ENCODE peak calls at places on chromosomes 16 and 17, in six cellular contexts. One of them, this sample, is unnamed.

GRCh38 chr17:49455226-49455968 is 39.7 kb upstream of the NGFR start:
- DNase-seq in adrenal gland: no peak
- DNase-seq in NT2/D1: no peak
- DNase-seq in left lung: no peak
- DNase-seq in CD4-positive, CD25-positive, alpha-beta regulatory T cell: no peak
- DNase-seq in CD8-positive, alpha-beta memory T cell: no peak
- DNase-seq in this sample: no peak

GRCh38 chr16:46833465-46833810 is 2.5 kb upstream of the C16orf87 start:
- DNase-seq in adrenal gland: no peak
- DNase-seq in CD8-positive, alpha-beta memory T cell: no peak
- DNase-seq in CD4-positive, CD25-positive, alpha-beta regulatory T cell: no peak
- DNase-seq in left lung: no peak
- DNase-seq in NT2/D1: no peak
- DNase-seq in this sample: no peak

GRCh38 chr17:10292057-10292931 is 80.5 kb downstream of the MYH13 start:
- DNase-seq in CD8-positive, alpha-beta memory T cell: no peak
- DNase-seq in CD4-positive, CD25-positive, alpha-beta regulatory T cell: peak
- DNase-seq in NT2/D1: no peak
- DNase-seq in left lung: no peak
- DNase-seq in adrenal gland: no peak
- DNase-seq in this sample: peak

GRCh38 chr16:6124136-6124535 is 1026.5 kb upstream of the EEF2KMT start:
- DNase-seq in CD4-positive, CD25-positive, alpha-beta regulatory T cell: no peak
- DNase-seq in adrenal gland: no peak
- DNase-seq in CD8-positive, alpha-beta memory T cell: no peak
- DNase-seq in left lung: no peak
- DNase-seq in NT2/D1: peak
- DNase-seq in this sample: no peak

GRCh38 chr17:36948717-36949460 is at the start of gene AATF:
- DNase-seq in adrenal gland: peak
- DNase-seq in NT2/D1: peak
- DNase-seq in CD8-positive, alpha-beta memory T cell: peak
- DNase-seq in CD4-positive, CD25-positive, alpha-beta regulatory T cell: peak
- DNase-seq in left lung: peak
- DNase-seq in this sample: peak

GRCh38 chr16:53775821-53776431 is 72.0 kb downstream of the FTO start:
- DNase-seq in CD8-positive, alpha-beta memory T cell: no peak
- DNase-seq in NT2/D1: peak
- DNase-seq in CD4-positive, CD25-positive, alpha-beta regulatory T cell: no peak
- DNase-seq in adrenal gland: peak
- DNase-seq in left lung: peak
- DNase-seq in this sample: no peak

GRCh38 chr16:75911896-75912295 is 185.6 kb upstream of the CPHXL start:
- DNase-seq in NT2/D1: no peak
- DNase-seq in adrenal gland: no peak
- DNase-seq in CD8-positive, alpha-beta memory T cell: no peak
- DNase-seq in left lung: no peak
- DNase-seq in CD4-positive, CD25-positive, alpha-beta regulatory T cell: no peak
- DNase-seq in this sample: no peak

GRCh38 chr17:19485800-19486340 is 47.8 kb upstream of the SLC47A1 start:
- DNase-seq in CD4-positive, CD25-positive, alpha-beta regulatory T cell: no peak
- DNase-seq in adrenal gland: no peak
- DNase-seq in CD8-positive, alpha-beta memory T cell: no peak
- DNase-seq in NT2/D1: no peak
- DNase-seq in left lung: no peak
- DNase-seq in this sample: no peak

GRCh38 chr16:56946767-56947603 is 14.8 kb upstream of the CETP start:
- DNase-seq in left lung: no peak
- DNase-seq in NT2/D1: no peak
- DNase-seq in CD4-positive, CD25-positive, alpha-beta regulatory T cell: no peak
- DNase-seq in adrenal gland: no peak
- DNase-seq in CD8-positive, alpha-beta memory T cell: no peak
- DNase-seq in this sample: no peak

GRCh38 chr17:17289701-17290100 is 8.7 kb upstream of the COPS3 start:
- DNase-seq in NT2/D1: no peak
- DNase-seq in CD8-positive, alpha-beta memory T cell: no peak
- DNase-seq in CD4-positive, CD25-positive, alpha-beta regulatory T cell: no peak
- DNase-seq in adrenal gland: no peak
- DNase-seq in left lung: no peak
- DNase-seq in this sample: no peak

GRCh38 chr17:56675876-56676660 is 82.6 kb downstream of the NOG start:
- DNase-seq in NT2/D1: no peak
- DNase-seq in CD8-positive, alpha-beta memory T cell: no peak
- DNase-seq in left lung: no peak
- DNase-seq in adrenal gland: no peak
- DNase-seq in CD4-positive, CD25-positive, alpha-beta regulatory T cell: no peak
- DNase-seq in this sample: peak

GRCh38 chr17:33200116-33200515 is 93.0 kb downstream of the ASIC2 start:
- DNase-seq in adrenal gland: no peak
- DNase-seq in CD4-positive, CD25-positive, alpha-beta regulatory T cell: no peak
- DNase-seq in left lung: no peak
- DNase-seq in CD8-positive, alpha-beta memory T cell: no peak
- DNase-seq in NT2/D1: no peak
- DNase-seq in this sample: no peak

GRCh38 chr17:79781691-79782575 is 4.0 kb downstream of the CBX2 start:
- DNase-seq in CD8-positive, alpha-beta memory T cell: no peak
- DNase-seq in adrenal gland: no peak
- DNase-seq in NT2/D1: no peak
- DNase-seq in CD4-positive, CD25-positive, alpha-beta regulatory T cell: no peak
- DNase-seq in left lung: no peak
- DNase-seq in this sample: no peak

GRCh38 chr17:37884516-37884915 is 39.7 kb upstream of the TBC1D3K start:
- DNase-seq in left lung: no peak
- DNase-seq in CD4-positive, CD25-positive, alpha-beta regulatory T cell: no peak
- DNase-seq in adrenal gland: no peak
- DNase-seq in CD8-positive, alpha-beta memory T cell: no peak
- DNase-seq in NT2/D1: no peak
- DNase-seq in this sample: no peak

GRCh38 chr17:50959341-50959740 is 93.2 kb upstream of the TOB1 start:
- DNase-seq in left lung: no peak
- DNase-seq in CD8-positive, alpha-beta memory T cell: no peak
- DNase-seq in adrenal gland: no peak
- DNase-seq in CD4-positive, CD25-positive, alpha-beta regulatory T cell: no peak
- DNase-seq in NT2/D1: no peak
- DNase-seq in this sample: no peak

GRCh38 chr17:41965694-41966375 is 760 bp upstream of the CNP start:
- DNase-seq in CD4-positive, CD25-positive, alpha-beta regulatory T cell: peak
- DNase-seq in CD8-positive, alpha-beta memory T cell: peak
- DNase-seq in adrenal gland: peak
- DNase-seq in left lung: peak
- DNase-seq in NT2/D1: no peak
- DNase-seq in this sample: no peak

GRCh38 chr17:1742371-1743093 is at the start of gene SERPINF2:
- DNase-seq in CD4-positive, CD25-positive, alpha-beta regulatory T cell: no peak
- DNase-seq in CD8-positive, alpha-beta memory T cell: no peak
- DNase-seq in NT2/D1: no peak
- DNase-seq in adrenal gland: no peak
- DNase-seq in left lung: no peak
- DNase-seq in this sample: no peak

GRCh38 chr16:79329163-79329521 is 271.4 kb downstream of the MAF start:
- DNase-seq in adrenal gland: no peak
- DNase-seq in NT2/D1: no peak
- DNase-seq in left lung: no peak
- DNase-seq in CD4-positive, CD25-positive, alpha-beta regulatory T cell: no peak
- DNase-seq in CD8-positive, alpha-beta memory T cell: no peak
- DNase-seq in this sample: no peak

GRCh38 chr16:3716831-3717234 is 491 bp downstream of the TRAP1 start:
- DNase-seq in adrenal gland: peak
- DNase-seq in CD4-positive, CD25-positive, alpha-beta regulatory T cell: peak
- DNase-seq in CD8-positive, alpha-beta memory T cell: no peak
- DNase-seq in left lung: no peak
- DNase-seq in NT2/D1: no peak
- DNase-seq in this sample: no peak

GRCh38 chr17:27985306-27985705 is 57.2 kb upstream of the NLK start:
- DNase-seq in CD8-positive, alpha-beta memory T cell: no peak
- DNase-seq in adrenal gland: no peak
- DNase-seq in CD4-positive, CD25-positive, alpha-beta regulatory T cell: no peak
- DNase-seq in left lung: no peak
- DNase-seq in NT2/D1: no peak
- DNase-seq in this sample: no peak

GRCh38 chr16:64543401-64543800 is 578.5 kb downstream of the CDH11 start:
- DNase-seq in NT2/D1: no peak
- DNase-seq in left lung: no peak
- DNase-seq in CD4-positive, CD25-positive, alpha-beta regulatory T cell: no peak
- DNase-seq in adrenal gland: no peak
- DNase-seq in CD8-positive, alpha-beta memory T cell: no peak
- DNase-seq in this sample: peak

GRCh38 chr17:50918933-50919296 is 52.8 kb upstream of the TOB1 start:
- DNase-seq in adrenal gland: no peak
- DNase-seq in NT2/D1: no peak
- DNase-seq in left lung: no peak
- DNase-seq in CD8-positive, alpha-beta memory T cell: no peak
- DNase-seq in CD4-positive, CD25-positive, alpha-beta regulatory T cell: peak
- DNase-seq in this sample: no peak

GRCh38 chr17:38922538-38923291 is 2.7 kb upstream of the LASP1NB start:
- DNase-seq in left lung: no peak
- DNase-seq in adrenal gland: peak
- DNase-seq in NT2/D1: no peak
- DNase-seq in CD4-positive, CD25-positive, alpha-beta regulatory T cell: no peak
- DNase-seq in CD8-positive, alpha-beta memory T cell: no peak
- DNase-seq in this sample: no peak

GRCh38 chr16:89117975-89118289 is 24.3 kb downstream of the ACSF3 start:
- DNase-seq in CD4-positive, CD25-positive, alpha-beta regulatory T cell: no peak
- DNase-seq in NT2/D1: no peak
- DNase-seq in CD8-positive, alpha-beta memory T cell: no peak
- DNase-seq in left lung: peak
- DNase-seq in adrenal gland: peak
- DNase-seq in this sample: no peak

GRCh38 chr17:27106347-27106981 is 187.4 kb upstream of the WSB1 start:
- DNase-seq in CD8-positive, alpha-beta memory T cell: no peak
- DNase-seq in adrenal gland: no peak
- DNase-seq in NT2/D1: no peak
- DNase-seq in CD4-positive, CD25-positive, alpha-beta regulatory T cell: peak
- DNase-seq in left lung: no peak
- DNase-seq in this sample: no peak

GRCh38 chr17:50206604-50207293 is 5.3 kb upstream of the COL1A1 start:
- DNase-seq in NT2/D1: no peak
- DNase-seq in adrenal gland: no peak
- DNase-seq in CD4-positive, CD25-positive, alpha-beta regulatory T cell: no peak
- DNase-seq in left lung: peak
- DNase-seq in CD8-positive, alpha-beta memory T cell: no peak
- DNase-seq in this sample: no peak

GRCh38 chr17:699350-699749 is 15.3 kb downstream of the VPS53 start:
- DNase-seq in CD8-positive, alpha-beta memory T cell: no peak
- DNase-seq in NT2/D1: no peak
- DNase-seq in left lung: no peak
- DNase-seq in CD4-positive, CD25-positive, alpha-beta regulatory T cell: no peak
- DNase-seq in adrenal gland: no peak
- DNase-seq in this sample: no peak

DNA sequence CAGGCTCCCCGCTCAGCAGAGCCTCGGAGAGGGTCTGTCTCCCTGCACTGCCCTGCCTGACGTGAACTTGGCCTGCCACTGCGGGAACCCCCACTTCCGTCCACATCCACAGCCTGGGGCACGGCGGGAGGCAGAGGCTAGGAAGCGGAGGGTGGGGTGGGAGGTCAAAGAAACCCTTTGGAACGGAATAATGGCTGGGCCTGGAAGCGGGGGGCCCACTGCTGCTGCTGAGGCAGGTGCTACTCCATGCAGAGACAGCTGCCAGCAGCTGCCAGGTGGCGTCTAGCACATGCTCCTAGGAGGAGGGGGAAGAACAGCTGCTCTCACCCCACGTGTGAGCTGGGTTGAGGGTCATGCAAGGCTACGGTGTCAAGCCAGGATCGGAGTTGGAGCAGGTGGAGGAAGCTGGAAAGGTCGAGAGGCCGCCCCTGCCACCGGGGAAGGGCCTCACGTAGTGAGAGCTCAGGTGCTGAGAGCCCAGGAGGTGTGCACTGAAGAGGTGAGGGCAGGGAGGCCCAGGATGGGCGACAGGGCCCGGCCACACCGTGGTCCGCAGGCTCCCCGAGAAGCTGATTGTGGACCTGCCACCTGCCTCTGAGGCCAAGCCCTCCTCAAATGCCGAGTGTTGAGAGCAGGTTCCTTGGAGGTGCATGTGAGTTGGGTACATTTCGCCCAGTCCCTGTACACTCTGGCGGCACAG is 9.8 kb downstream of the FSCN2 start:
- DNase-seq in NT2/D1: no peak
- DNase-seq in CD8-positive, alpha-beta memory T cell: no peak
- DNase-seq in left lung: no peak
- DNase-seq in adrenal gland: no peak
- DNase-seq in CD4-positive, CD25-positive, alpha-beta regulatory T cell: no peak
- DNase-seq in this sample: no peak
- H3K4me3 ChIP-seq in NT2/D1: no peak
- H3K4me3 ChIP-seq in CD8-positive, alpha-beta memory T cell: no peak
- H3K4me3 ChIP-seq in left lung: no peak
- H3K4me3 ChIP-seq in adrenal gland: no peak
- H3K4me3 ChIP-seq in CD4-positive, CD25-positive, alpha-beta regulatory T cell: no peak
- H3K4me3 ChIP-seq in this sample: no peak

GRCh38 chr16:72788269-72788809 is 259.6 kb downstream of the ZFHX3 start:
- DNase-seq in left lung: no peak
- DNase-seq in adrenal gland: no peak
- DNase-seq in NT2/D1: no peak
- DNase-seq in CD4-positive, CD25-positive, alpha-beta regulatory T cell: no peak
- DNase-seq in CD8-positive, alpha-beta memory T cell: no peak
- DNase-seq in this sample: no peak
- H3K4me3 ChIP-seq in left lung: peak
- H3K4me3 ChIP-seq in adrenal gland: no peak
- H3K4me3 ChIP-seq in NT2/D1: peak
- H3K4me3 ChIP-seq in CD4-positive, CD25-positive, alpha-beta regulatory T cell: no peak
- H3K4me3 ChIP-seq in CD8-positive, alpha-beta memory T cell: no peak
- H3K4me3 ChIP-seq in this sample: no peak

GRCh38 chr17:11598274-11599221 is at the start of gene DNAH9:
- DNase-seq in CD4-positive, CD25-positive, alpha-beta regulatory T cell: peak
- DNase-seq in NT2/D1: peak
- DNase-seq in CD8-positive, alpha-beta memory T cell: no peak
- DNase-seq in adrenal gland: peak
- DNase-seq in left lung: peak
- DNase-seq in this sample: no peak
- H3K4me3 ChIP-seq in CD4-positive, CD25-positive, alpha-beta regulatory T cell: no peak
- H3K4me3 ChIP-seq in NT2/D1: peak
- H3K4me3 ChIP-seq in CD8-positive, alpha-beta memory T cell: no peak
- H3K4me3 ChIP-seq in adrenal gland: peak
- H3K4me3 ChIP-seq in left lung: peak
- H3K4me3 ChIP-seq in this sample: no peak

DNA sequence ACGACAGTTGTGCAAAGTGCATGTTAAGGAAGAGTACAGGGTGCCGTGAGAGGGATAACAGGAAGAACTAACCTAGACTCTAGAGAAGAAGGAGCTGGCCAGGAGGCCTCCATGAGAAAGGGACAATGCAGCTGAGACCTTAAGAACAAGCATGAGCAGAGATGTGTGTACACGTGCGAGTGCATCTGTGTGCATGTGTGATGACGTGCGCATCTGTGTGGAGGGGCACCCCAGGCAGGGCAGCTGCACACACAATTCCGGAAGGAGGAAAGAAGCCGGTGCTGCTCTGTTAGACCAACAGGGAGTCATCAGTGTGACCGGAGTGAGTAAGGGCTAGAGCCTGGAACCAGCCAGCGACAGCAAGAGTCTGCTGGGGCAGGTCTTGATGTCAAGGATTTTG is 7.6 kb upstream of the KIF19 start:
- DNase-seq in CD8-positive, alpha-beta memory T cell: no peak
- DNase-seq in left lung: no peak
- DNase-seq in adrenal gland: no peak
- DNase-seq in NT2/D1: no peak
- DNase-seq in CD4-positive, CD25-positive, alpha-beta regulatory T cell: no peak
- DNase-seq in this sample: no peak
- H3K4me3 ChIP-seq in CD8-positive, alpha-beta memory T cell: no peak
- H3K4me3 ChIP-seq in left lung: no peak
- H3K4me3 ChIP-seq in adrenal gland: no peak
- H3K4me3 ChIP-seq in NT2/D1: no peak
- H3K4me3 ChIP-seq in CD4-positive, CD25-positive, alpha-beta regulatory T cell: no peak
- H3K4me3 ChIP-seq in this sample: no peak

This sample was measured in Jurkat, Clone E6-1.